ENCODE peak calls at places on chromosomes 5 and 9, in eight cellular contexts. One of them, this sample, is unnamed.

GRCh38 chr5:59587489-59588337 is 305.8 kb downstream of the PDE4D start:
- DNase-seq in fibroblast of mammary gland: peak
- DNase-seq in left ventricle myocardium superior: peak
- DNase-seq in OCI-M1: no peak
- DNase-seq in lung microvascular endothelial cell: peak
- DNase-seq in stimulated activated CD4-positive, alpha-beta T cell treated with anti-CD3 and anti-CD28 coated beads, Interleukin-4, amount 100 ng/mL, for 24 hours: no peak
- DNase-seq in activated CD4-positive, alpha-beta memory T cell treated with anti-CD3 and anti-CD28 coated beads, Interleukin-2, amount 10 ng/mL, durations not matched to agents 7 days and 5 days: no peak
- DNase-seq in fibroblast of pulmonary artery: peak
- DNase-seq in this sample: peak

GRCh38 chr5:140299056-140299455 is 3.8 kb downstream of the PFDN1 start:
- DNase-seq in fibroblast of mammary gland: no peak
- DNase-seq in left ventricle myocardium superior: no peak
- DNase-seq in OCI-M1: no peak
- DNase-seq in lung microvascular endothelial cell: no peak
- DNase-seq in stimulated activated CD4-positive, alpha-beta T cell treated with anti-CD3 and anti-CD28 coated beads, Interleukin-4, amount 100 ng/mL, for 24 hours: no peak
- DNase-seq in activated CD4-positive, alpha-beta memory T cell treated with anti-CD3 and anti-CD28 coated beads, Interleukin-2, amount 10 ng/mL, durations not matched to agents 7 days and 5 days: no peak
- DNase-seq in fibroblast of pulmonary artery: no peak
- DNase-seq in this sample: no peak

GRCh38 chr5:139668064-139668880 is 20.1 kb downstream of the CXXC5 start:
- DNase-seq in fibroblast of mammary gland: peak
- DNase-seq in left ventricle myocardium superior: peak
- DNase-seq in OCI-M1: peak
- DNase-seq in lung microvascular endothelial cell: peak
- DNase-seq in stimulated activated CD4-positive, alpha-beta T cell treated with anti-CD3 and anti-CD28 coated beads, Interleukin-4, amount 100 ng/mL, for 24 hours: peak
- DNase-seq in activated CD4-positive, alpha-beta memory T cell treated with anti-CD3 and anti-CD28 coated beads, Interleukin-2, amount 10 ng/mL, durations not matched to agents 7 days and 5 days: peak
- DNase-seq in fibroblast of pulmonary artery: no peak
- DNase-seq in this sample: peak

GRCh38 chr5:78907255-78907886 is 77.7 kb downstream of the ARSB start:
- DNase-seq in fibroblast of mammary gland: peak
- DNase-seq in left ventricle myocardium superior: no peak
- DNase-seq in OCI-M1: peak
- DNase-seq in lung microvascular endothelial cell: no peak
- DNase-seq in stimulated activated CD4-positive, alpha-beta T cell treated with anti-CD3 and anti-CD28 coated beads, Interleukin-4, amount 100 ng/mL, for 24 hours: no peak
- DNase-seq in activated CD4-positive, alpha-beta memory T cell treated with anti-CD3 and anti-CD28 coated beads, Interleukin-2, amount 10 ng/mL, durations not matched to agents 7 days and 5 days: no peak
- DNase-seq in fibroblast of pulmonary artery: peak
- DNase-seq in this sample: peak

GRCh38 chr5:120538644-120539043 is 74.5 kb downstream of the PRR16 start:
- DNase-seq in fibroblast of mammary gland: peak
- DNase-seq in left ventricle myocardium superior: no peak
- DNase-seq in OCI-M1: no peak
- DNase-seq in lung microvascular endothelial cell: no peak
- DNase-seq in stimulated activated CD4-positive, alpha-beta T cell treated with anti-CD3 and anti-CD28 coated beads, Interleukin-4, amount 100 ng/mL, for 24 hours: no peak
- DNase-seq in activated CD4-positive, alpha-beta memory T cell treated with anti-CD3 and anti-CD28 coated beads, Interleukin-2, amount 10 ng/mL, durations not matched to agents 7 days and 5 days: no peak
- DNase-seq in fibroblast of pulmonary artery: peak
- DNase-seq in this sample: peak

GRCh38 chr5:95194856-95195255 is 90.0 kb downstream of the MCTP1 start:
- DNase-seq in fibroblast of mammary gland: no peak
- DNase-seq in left ventricle myocardium superior: no peak
- DNase-seq in OCI-M1: no peak
- DNase-seq in lung microvascular endothelial cell: no peak
- DNase-seq in stimulated activated CD4-positive, alpha-beta T cell treated with anti-CD3 and anti-CD28 coated beads, Interleukin-4, amount 100 ng/mL, for 24 hours: no peak
- DNase-seq in activated CD4-positive, alpha-beta memory T cell treated with anti-CD3 and anti-CD28 coated beads, Interleukin-2, amount 10 ng/mL, durations not matched to agents 7 days and 5 days: no peak
- DNase-seq in fibroblast of pulmonary artery: no peak
- DNase-seq in this sample: no peak

GRCh38 chr9:136353088-136353487 is 10.5 kb downstream of the DNLZ start:
- DNase-seq in fibroblast of mammary gland: no peak
- DNase-seq in left ventricle myocardium superior: no peak
- DNase-seq in OCI-M1: no peak
- DNase-seq in lung microvascular endothelial cell: no peak
- DNase-seq in stimulated activated CD4-positive, alpha-beta T cell treated with anti-CD3 and anti-CD28 coated beads, Interleukin-4, amount 100 ng/mL, for 24 hours: no peak
- DNase-seq in activated CD4-positive, alpha-beta memory T cell treated with anti-CD3 and anti-CD28 coated beads, Interleukin-2, amount 10 ng/mL, durations not matched to agents 7 days and 5 days: no peak
- DNase-seq in fibroblast of pulmonary artery: no peak
- DNase-seq in this sample: no peak

GRCh38 chr9:122904466-122904822 is 715 bp downstream of the RC3H2 start:
- DNase-seq in fibroblast of mammary gland: peak
- DNase-seq in left ventricle myocardium superior: no peak
- DNase-seq in OCI-M1: peak
- DNase-seq in lung microvascular endothelial cell: peak
- DNase-seq in stimulated activated CD4-positive, alpha-beta T cell treated with anti-CD3 and anti-CD28 coated beads, Interleukin-4, amount 100 ng/mL, for 24 hours: peak
- DNase-seq in activated CD4-positive, alpha-beta memory T cell treated with anti-CD3 and anti-CD28 coated beads, Interleukin-2, amount 10 ng/mL, durations not matched to agents 7 days and 5 days: peak
- DNase-seq in fibroblast of pulmonary artery: peak
- DNase-seq in this sample: peak

GRCh38 chr9:110095238-110095637 is 112.7 kb downstream of the C9orf152 start:
- DNase-seq in fibroblast of mammary gland: peak
- DNase-seq in left ventricle myocardium superior: no peak
- DNase-seq in OCI-M1: no peak
- DNase-seq in lung microvascular endothelial cell: no peak
- DNase-seq in stimulated activated CD4-positive, alpha-beta T cell treated with anti-CD3 and anti-CD28 coated beads, Interleukin-4, amount 100 ng/mL, for 24 hours: no peak
- DNase-seq in activated CD4-positive, alpha-beta memory T cell treated with anti-CD3 and anti-CD28 coated beads, Interleukin-2, amount 10 ng/mL, durations not matched to agents 7 days and 5 days: no peak
- DNase-seq in fibroblast of pulmonary artery: peak
- DNase-seq in this sample: no peak

GRCh38 chr5:124661317-124662141 is 84.9 kb downstream of the ZNF608 start:
- DNase-seq in fibroblast of mammary gland: peak
- DNase-seq in left ventricle myocardium superior: no peak
- DNase-seq in OCI-M1: no peak
- DNase-seq in lung microvascular endothelial cell: peak
- DNase-seq in stimulated activated CD4-positive, alpha-beta T cell treated with anti-CD3 and anti-CD28 coated beads, Interleukin-4, amount 100 ng/mL, for 24 hours: no peak
- DNase-seq in activated CD4-positive, alpha-beta memory T cell treated with anti-CD3 and anti-CD28 coated beads, Interleukin-2, amount 10 ng/mL, durations not matched to agents 7 days and 5 days: no peak
- DNase-seq in fibroblast of pulmonary artery: peak
- DNase-seq in this sample: peak

GRCh38 chr5:147509041-147509709 is 693 bp downstream of the DPYSL3 start:
- DNase-seq in fibroblast of mammary gland: peak
- DNase-seq in left ventricle myocardium superior: peak
- DNase-seq in OCI-M1: no peak
- DNase-seq in lung microvascular endothelial cell: peak
- DNase-seq in stimulated activated CD4-positive, alpha-beta T cell treated with anti-CD3 and anti-CD28 coated beads, Interleukin-4, amount 100 ng/mL, for 24 hours: no peak
- DNase-seq in activated CD4-positive, alpha-beta memory T cell treated with anti-CD3 and anti-CD28 coated beads, Interleukin-2, amount 10 ng/mL, durations not matched to agents 7 days and 5 days: no peak
- DNase-seq in fibroblast of pulmonary artery: no peak
- DNase-seq in this sample: peak

GRCh38 chr9:17810728-17811634 is 232.1 kb downstream of the SH3GL2 start:
- DNase-seq in fibroblast of mammary gland: peak
- DNase-seq in left ventricle myocardium superior: no peak
- DNase-seq in OCI-M1: peak
- DNase-seq in lung microvascular endothelial cell: peak
- DNase-seq in stimulated activated CD4-positive, alpha-beta T cell treated with anti-CD3 and anti-CD28 coated beads, Interleukin-4, amount 100 ng/mL, for 24 hours: peak
- DNase-seq in activated CD4-positive, alpha-beta memory T cell treated with anti-CD3 and anti-CD28 coated beads, Interleukin-2, amount 10 ng/mL, durations not matched to agents 7 days and 5 days: peak
- DNase-seq in fibroblast of pulmonary artery: peak
- DNase-seq in this sample: peak

GRCh38 chr9:35754264-35754663 is at the start of gene MSMP:
- DNase-seq in fibroblast of mammary gland: no peak
- DNase-seq in left ventricle myocardium superior: no peak
- DNase-seq in OCI-M1: no peak
- DNase-seq in lung microvascular endothelial cell: peak
- DNase-seq in stimulated activated CD4-positive, alpha-beta T cell treated with anti-CD3 and anti-CD28 coated beads, Interleukin-4, amount 100 ng/mL, for 24 hours: no peak
- DNase-seq in activated CD4-positive, alpha-beta memory T cell treated with anti-CD3 and anti-CD28 coated beads, Interleukin-2, amount 10 ng/mL, durations not matched to agents 7 days and 5 days: no peak
- DNase-seq in fibroblast of pulmonary artery: no peak
- DNase-seq in this sample: no peak

GRCh38 chr5:37552770-37553719 is 173.9 kb downstream of the WDR70 start:
- DNase-seq in fibroblast of mammary gland: peak
- DNase-seq in left ventricle myocardium superior: no peak
- DNase-seq in OCI-M1: peak
- DNase-seq in lung microvascular endothelial cell: peak
- DNase-seq in stimulated activated CD4-positive, alpha-beta T cell treated with anti-CD3 and anti-CD28 coated beads, Interleukin-4, amount 100 ng/mL, for 24 hours: no peak
- DNase-seq in activated CD4-positive, alpha-beta memory T cell treated with anti-CD3 and anti-CD28 coated beads, Interleukin-2, amount 10 ng/mL, durations not matched to agents 7 days and 5 days: no peak
- DNase-seq in fibroblast of pulmonary artery: peak
- DNase-seq in this sample: peak

GRCh38 chr5:91311697-91312501 is 71.2 kb downstream of the ARRDC3 start:
- DNase-seq in fibroblast of mammary gland: peak
- DNase-seq in left ventricle myocardium superior: peak
- DNase-seq in OCI-M1: no peak
- DNase-seq in lung microvascular endothelial cell: peak
- DNase-seq in stimulated activated CD4-positive, alpha-beta T cell treated with anti-CD3 and anti-CD28 coated beads, Interleukin-4, amount 100 ng/mL, for 24 hours: peak
- DNase-seq in activated CD4-positive, alpha-beta memory T cell treated with anti-CD3 and anti-CD28 coated beads, Interleukin-2, amount 10 ng/mL, durations not matched to agents 7 days and 5 days: peak
- DNase-seq in fibroblast of pulmonary artery: peak
- DNase-seq in this sample: peak

GRCh38 chr5:92560698-92561361 is 1020.2 kb downstream of the NR2F1-AS1 start:
- DNase-seq in fibroblast of mammary gland: peak
- DNase-seq in left ventricle myocardium superior: no peak
- DNase-seq in OCI-M1: no peak
- DNase-seq in lung microvascular endothelial cell: no peak
- DNase-seq in stimulated activated CD4-positive, alpha-beta T cell treated with anti-CD3 and anti-CD28 coated beads, Interleukin-4, amount 100 ng/mL, for 24 hours: no peak
- DNase-seq in activated CD4-positive, alpha-beta memory T cell treated with anti-CD3 and anti-CD28 coated beads, Interleukin-2, amount 10 ng/mL, durations not matched to agents 7 days and 5 days: no peak
- DNase-seq in fibroblast of pulmonary artery: peak
- DNase-seq in this sample: peak

GRCh38 chr9:101977614-101978210 is 239.3 kb upstream of the GRIN3A start:
- DNase-seq in fibroblast of mammary gland: peak
- DNase-seq in left ventricle myocardium superior: no peak
- DNase-seq in OCI-M1: peak
- DNase-seq in lung microvascular endothelial cell: peak
- DNase-seq in stimulated activated CD4-positive, alpha-beta T cell treated with anti-CD3 and anti-CD28 coated beads, Interleukin-4, amount 100 ng/mL, for 24 hours: no peak
- DNase-seq in activated CD4-positive, alpha-beta memory T cell treated with anti-CD3 and anti-CD28 coated beads, Interleukin-2, amount 10 ng/mL, durations not matched to agents 7 days and 5 days: no peak
- DNase-seq in fibroblast of pulmonary artery: peak
- DNase-seq in this sample: no peak

GRCh38 chr9:114203410-114204140 is 48.2 kb downstream of the COL27A1 start:
- DNase-seq in fibroblast of mammary gland: peak
- DNase-seq in left ventricle myocardium superior: peak
- DNase-seq in OCI-M1: no peak
- DNase-seq in lung microvascular endothelial cell: no peak
- DNase-seq in stimulated activated CD4-positive, alpha-beta T cell treated with anti-CD3 and anti-CD28 coated beads, Interleukin-4, amount 100 ng/mL, for 24 hours: no peak
- DNase-seq in activated CD4-positive, alpha-beta memory T cell treated with anti-CD3 and anti-CD28 coated beads, Interleukin-2, amount 10 ng/mL, durations not matched to agents 7 days and 5 days: no peak
- DNase-seq in fibroblast of pulmonary artery: no peak
- DNase-seq in this sample: no peak

GRCh38 chr5:37248387-37248969 is 698 bp downstream of the CPLANE1 start:
- DNase-seq in fibroblast of mammary gland: peak
- DNase-seq in left ventricle myocardium superior: no peak
- DNase-seq in OCI-M1: no peak
- DNase-seq in lung microvascular endothelial cell: peak
- DNase-seq in stimulated activated CD4-positive, alpha-beta T cell treated with anti-CD3 and anti-CD28 coated beads, Interleukin-4, amount 100 ng/mL, for 24 hours: no peak
- DNase-seq in activated CD4-positive, alpha-beta memory T cell treated with anti-CD3 and anti-CD28 coated beads, Interleukin-2, amount 10 ng/mL, durations not matched to agents 7 days and 5 days: no peak
- DNase-seq in fibroblast of pulmonary artery: peak
- DNase-seq in this sample: peak